ENCODE peak calls at places on chromosomes 12 and 14, in four cellular contexts. G is Peyer's patch, I is heart left ventricle, Z is gastrocnemius medialis. L is an unnamed sample.

GRCh38 chr12:67748761-67749075 is 100.2 kb downstream of the DYRK2 start:
- DNase-seq in G (no peak), I (no peak), Z (no peak), L (no peak)

GRCh38 chr12:3553681-3554546 is 62.9 kb downstream of the PRMT8 start:
- DNase-seq in G (no peak), I (no peak), Z (no peak), L (no peak)

GRCh38 chr12:44875954-44876553 is at the start of gene NELL2:
- DNase-seq in G (peak), I (no peak), Z (no peak), L (no peak)

GRCh38 chr14:104771918-104772706 is 19.2 kb downstream of the SIVA1 start:
- DNase-seq in G (no peak), I (no peak), Z (no peak), L (no peak)

GRCh38 chr14:65003394-65003793 is 16.7 kb downstream of the FNTB start:
- DNase-seq in G (no peak), I (no peak), Z (no peak), L (no peak)

GRCh38 chr14:102693006-102693755 is 84.1 kb upstream of the TRAF3 start:
- DNase-seq in G (no peak), I (no peak), Z (no peak), L (no peak)

GRCh38 chr12:107734139-107734538 is 26.8 kb downstream of the PRDM4 start:
- DNase-seq in G (no peak), I (no peak), Z (no peak), L (no peak)

GRCh38 chr12:45762185-45763110 is 32.9 kb downstream of the ARID2 start:
- DNase-seq in G (no peak), I (no peak), Z (no peak), L (no peak)

GRCh38 chr14:103014466-103015319 is 42.7 kb downstream of the CDC42BPB start:
- DNase-seq in G (no peak), I (peak), Z (no peak), L (no peak)

GRCh38 chr14:100246136-100246535 is 7.2 kb downstream of the YY1 start:
- DNase-seq in G (peak), I (no peak), Z (no peak), L (no peak)

GRCh38 chr12:3977621-3978020 is 104.4 kb upstream of the PARP11 start:
- DNase-seq in G (no peak), I (no peak), Z (no peak), L (no peak)

GRCh38 chr12:28767836-28768348 is 381.2 kb upstream of the FAR2 start:
- DNase-seq in G (no peak), I (no peak), Z (no peak), L (no peak)

GRCh38 chr12:80936642-80937390 is 918 bp downstream of the LIN7A start:
- DNase-seq in G (peak), I (peak), Z (no peak), L (peak)

GRCh38 chr14:32190713-32191112 is 11.1 kb upstream of the RNU6-7 start:
- DNase-seq in G (no peak), I (no peak), Z (no peak), L (no peak)

GRCh38 chr12:5716221-5716620 is 228.8 kb downstream of the ANO2 start:
- DNase-seq in G (no peak), I (no peak), Z (no peak), L (no peak)

GRCh38 chr14:101595887-101596721 is 34.8 kb downstream of the DIO3 start:
- DNase-seq in G (no peak), I (no peak), Z (no peak), L (no peak)

GRCh38 chr12:108193922-108194321 is 64.8 kb downstream of the WSCD2 start:
- DNase-seq in G (no peak), I (no peak), Z (no peak), L (peak)

GRCh38 chr12:68344126-68344525 is 12.0 kb upstream of the MDM1 start:
- DNase-seq in G (no peak), I (no peak), Z (no peak), L (no peak)

GRCh38 chr14:100297320-100298300 is 8.6 kb downstream of the SLC25A29 start:
- DNase-seq in G (peak), I (peak), Z (peak), L (peak)

GRCh38 chr12:100668939-100669536 is 95.6 kb downstream of the GAS2L3 start:
- DNase-seq in G (peak), I (peak), Z (no peak), L (peak)

GRCh38 chr12:11798856-11799530 is 149.5 kb downstream of the ETV6 start:
- DNase-seq in G (no peak), I (no peak), Z (no peak), L (no peak)

GRCh38 chr14:101977311-101978071 is 13.1 kb downstream of the DYNC1H1 start:
- DNase-seq in G (no peak), I (no peak), Z (no peak), L (no peak)

GRCh38 chr12:59070534-59070933 is 150.2 kb upstream of the LRIG3 start:
- DNase-seq in G (no peak), I (no peak), Z (no peak), L (no peak)

GRCh38 chr12:27436768-27437167 is 9.8 kb upstream of the SMCO2 start:
- DNase-seq in G (no peak), I (no peak), Z (no peak), L (no peak)

GRCh38 chr12:132324841-132325732 is 4.3 kb downstream of the GALNT9 start:
- DNase-seq in G (no peak), I (no peak), Z (no peak), L (no peak)

GRCh38 chr12:128819293-128820144 is 4.2 kb downstream of the SLC15A4 start:
- DNase-seq in G (no peak), I (no peak), Z (no peak), L (no peak)

GRCh38 chr12:120699553-120699952 is 10.7 kb upstream of the UNC119B start:
- DNase-seq in G (no peak), I (no peak), Z (no peak), L (no peak)

GRCh38 chr14:42110167-42110566 is 503.5 kb downstream of the LRFN5 start:
- DNase-seq in G (no peak), I (no peak), Z (no peak), L (no peak)

GRCh38 chr12:3116106-3116898 is 39.1 kb downstream of the TSPAN9 start:
- DNase-seq in G (no peak), I (no peak), Z (no peak), L (no peak)

GRCh38 chr12:112685321-112685720 is 106.2 kb upstream of the RPH3A start:
- DNase-seq in G (no peak), I (no peak), Z (no peak), L (no peak)

GRCh38 chr12:94426049-94426448 is 33.6 kb downstream of the CEP83 start:
- DNase-seq in G (no peak), I (no peak), Z (no peak), L (no peak)

GRCh38 chr14:23147676-23148075 is 28.6 kb upstream of the CEBPE start:
- DNase-seq in G (no peak), I (no peak), Z (peak), L (peak)

GRCh38 chr12:15738438-15739015 is 50.7 kb downstream of the EPS8 start:
- DNase-seq in G (no peak), I (no peak), Z (no peak), L (no peak)

GRCh38 chr12:94168041-94168440 is 19.7 kb downstream of the PLXNC1 start:
- DNase-seq in G (no peak), I (no peak), Z (no peak), L (no peak)

GRCh38 chr14:99672506-99673327 is 11.4 kb upstream of the CYP46A1 start:
- DNase-seq in G (no peak), I (peak), Z (no peak), L (no peak)

GRCh38 chr12:126069549-126070165 is 1004.4 kb downstream of the AACS start:
- DNase-seq in G (no peak), I (no peak), Z (no peak), L (no peak)

GRCh38 chr12:3205742-3206519 is 128.8 kb downstream of the TSPAN9 start:
- DNase-seq in G (no peak), I (no peak), Z (no peak), L (no peak)

GRCh38 chr12:114412825-114413749 is 7.1 kb upstream of the TBX5 start:
- DNase-seq in G (no peak), I (no peak), Z (no peak), L (no peak)
- TF ChIP-seq POLR2A in G (no peak), I (no peak), Z (no peak), L (no peak)

GRCh38 chr12:89135976-89136634 is 216.2 kb downstream of the DUSP6 start:
- DNase-seq in G (no peak), I (no peak), Z (no peak), L (no peak)
- H3K27ac ChIP-seq in G (no peak), I (no peak), Z (no peak), L (no peak)

GRCh38 chr14:73713206-73713803 is 879 bp downstream of the PNMA1 start:
- DNase-seq in G (no peak), I (no peak), Z (no peak), L (no peak)

GRCh38 chr14:73710737-73711136 is 3.4 kb downstream of the PNMA1 start:
- DNase-seq in G (no peak), I (no peak), Z (no peak), L (no peak)

GRCh38 chr14:73712540-73713141 is 1.5 kb downstream of the PNMA1 start:
- DNase-seq in G (no peak), I (no peak), Z (no peak), L (no peak)

GRCh38 chr14:73712071-73712506 is 2.1 kb downstream of the PNMA1 start:
- DNase-seq in G (no peak), I (no peak), Z (no peak), L (no peak)

GRCh38 chr14:73709904-73710469 is 4.2 kb downstream of the PNMA1 start:
- DNase-seq in G (no peak), I (no peak), Z (no peak), L (no peak)
- TF ChIP-seq POLR2A in G (no peak), I (no peak), Z (no peak), L (no peak)

DNA sequence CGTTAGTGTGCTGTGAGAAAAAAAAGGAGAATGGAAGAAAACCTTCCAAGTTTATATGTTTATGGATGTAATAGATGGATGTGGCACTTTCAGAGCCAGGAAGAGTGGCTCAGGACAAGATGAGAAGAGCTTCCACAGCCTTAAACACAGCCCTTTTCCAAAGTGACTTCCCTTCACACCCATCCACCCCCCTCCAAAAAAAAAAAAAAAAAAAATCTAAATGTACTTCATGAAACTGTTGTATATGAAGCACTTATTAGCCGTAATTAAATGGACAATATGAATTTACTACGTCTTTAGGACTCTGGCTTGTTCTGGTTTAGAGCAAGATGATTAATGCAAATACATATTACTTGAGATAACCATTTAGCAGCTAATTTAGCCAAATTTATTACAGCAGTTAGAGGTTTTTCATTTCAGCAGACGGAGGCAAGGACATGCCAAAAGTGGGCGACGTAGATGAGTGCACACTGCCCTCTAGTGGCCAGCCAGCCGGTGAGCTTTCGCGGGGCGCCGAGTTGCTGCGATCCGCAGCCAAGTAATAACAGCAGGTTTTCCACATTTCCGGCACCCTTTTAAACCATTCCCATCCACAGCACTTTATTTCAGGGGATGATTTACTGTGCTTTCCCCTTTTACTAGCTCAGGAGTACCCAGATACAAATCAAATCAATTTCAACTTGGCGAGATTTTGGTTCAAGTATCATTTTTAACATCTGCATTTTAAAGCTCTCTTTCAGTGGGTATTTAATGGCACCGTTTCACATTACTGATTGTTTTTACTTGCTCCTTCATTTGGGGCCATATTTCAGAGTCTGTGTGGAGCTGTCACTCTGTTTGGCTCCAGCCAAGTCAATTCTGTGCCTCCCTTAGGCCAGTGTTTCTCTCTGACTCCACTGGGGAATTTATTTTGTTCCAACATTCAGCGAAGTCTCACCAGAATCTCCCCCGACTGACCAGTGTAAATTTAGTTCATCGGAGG is 158.2 kb downstream of the EGLN3 start:
- DNase-seq in G (peak), I (peak), Z (peak), L (peak)
- H3K27ac ChIP-seq in G (no peak), I (no peak), Z (no peak), L (no peak)

GRCh38 chr14:90677484-90678045 is 138.7 kb downstream of the TTC7B start:
- DNase-seq in G (no peak), I (no peak), Z (no peak), L (no peak)

GRCh38 chr14:90675399-90675798 is 140.8 kb downstream of the TTC7B start:
- DNase-seq in G (no peak), I (no peak), Z (peak), L (no peak)

GRCh38 chr14:90674716-90675115 is 141.5 kb downstream of the TTC7B start:
- DNase-seq in G (no peak), I (no peak), Z (peak), L (no peak)

GRCh38 chr14:90676859-90677258 is 139.4 kb downstream of the TTC7B start:
- DNase-seq in G (no peak), I (no peak), Z (no peak), L (no peak)

DNA sequence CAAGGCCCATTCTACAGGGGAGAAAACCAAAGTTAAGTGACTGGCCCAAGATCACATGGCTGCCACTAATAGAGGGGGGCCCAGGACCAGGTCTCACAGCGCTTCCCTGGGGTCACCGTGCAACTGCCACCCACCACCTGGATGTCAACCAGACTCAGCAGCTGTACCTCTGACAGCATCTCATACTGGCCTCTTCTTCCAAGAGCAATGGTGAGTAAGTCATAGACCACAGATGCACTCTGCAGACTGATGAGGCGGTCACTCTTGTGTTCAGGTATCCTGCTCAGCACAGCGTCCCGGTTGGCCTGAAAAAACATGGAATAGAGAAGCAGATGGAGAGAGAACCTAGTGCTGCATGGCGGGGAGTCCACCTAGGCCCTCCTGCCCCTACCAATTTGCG is 139.9 kb downstream of the TTC7B start:
- DNase-seq in G (no peak), I (no peak), Z (no peak), L (no peak)
- TF ChIP-seq POLR2A in G (no peak), I (no peak), Z (no peak), L (no peak)

GRCh38 chr12:111448831-111449790 is 43.4 kb downstream of the SH2B3 start:
- DNase-seq in G (no peak), I (no peak), Z (peak), L (no peak)
- H3K27ac ChIP-seq in G (no peak), I (peak), Z (peak), L (no peak)